ENCODE peak calls at places on chromosomes 6 and 20, in eight cellular contexts. K is stomach, M is GM10248, G is WTC11, W is astrocyte of the cerebellum, V is bronchial epithelial cell, I is keratinocyte, N is uterus. A is an unnamed sample.

GRCh38 chr6:12315292-12316081 is 25.3 kb downstream of the EDN1 start:
- DNase-seq in V (no peak), K (no peak), M (no peak), N (no peak), G (no peak), I (no peak), W (no peak), A (no peak)

GRCh38 chr20:5362771-5363170 is 46.0 kb upstream of the PROKR2 start:
- DNase-seq in N (no peak), V (no peak), I (no peak), G (no peak), K (no peak), W (no peak), M (no peak), A (no peak)

GRCh38 chr6:157225575-157225995 is 97.7 kb downstream of the TMEM242 start:
- DNase-seq in I (no peak), N (no peak), M (no peak), V (no peak), G (no peak), W (no peak), K (no peak), A (no peak)

GRCh38 chr20:43870484-43870883 is 44.2 kb upstream of the TOX2 start:
- DNase-seq in I (no peak), W (no peak), K (no peak), V (no peak), M (no peak), N (no peak), G (no peak), A (no peak)

GRCh38 chr6:31358302-31358701 is 1.3 kb upstream of the HLA-B start:
- DNase-seq in K (no peak), N (no peak), I (no peak), M (no peak), W (no peak), V (no peak), G (no peak), A (no peak)

GRCh38 chr6:112037783-112038216 is 16.1 kb upstream of the CCN6 start:
- DNase-seq in M (no peak), G (no peak), V (peak), K (peak), I (no peak), W (peak), N (peak), A (no peak)

GRCh38 chr6:31821301-31822037 is 6.1 kb upstream of the HSPA1B start:
- DNase-seq in I (no peak), G (peak), N (peak), M (peak), W (no peak), V (no peak), K (peak), A (peak)

GRCh38 chr6:24504642-24505586 is 10.1 kb downstream of the ALDH5A1 start:
- DNase-seq in I (no peak), W (no peak), K (no peak), G (no peak), V (peak), M (no peak), N (no peak), A (no peak)

GRCh38 chr6:75204959-75205775 is 686 bp downstream of the COL12A1 start:
- DNase-seq in M (peak), K (no peak), N (peak), W (no peak), G (peak), V (peak), I (no peak), A (peak)

GRCh38 chr6:62640749-62641148 is 354.7 kb upstream of the KHDRBS2 start:
- DNase-seq in V (no peak), K (no peak), N (no peak), I (no peak), M (no peak), G (no peak), W (no peak), A (no peak)
- TF ChIP-seq CTCF in V (no peak), K (no peak), N (no peak), I (no peak), M (no peak), G (no peak), W (no peak), A (no peak)

GRCh38 chr6:19873031-19873430 is 35.9 kb downstream of the ID4 start:
- DNase-seq in N (no peak), M (no peak), G (peak), V (no peak), K (no peak), W (no peak), I (no peak), A (peak)

GRCh38 chr6:19866900-19867627 is 29.9 kb downstream of the ID4 start:
- DNase-seq in W (peak), K (no peak), N (no peak), G (no peak), V (peak), M (no peak), I (peak), A (no peak)

GRCh38 chr6:19870322-19870721 is 33.2 kb downstream of the ID4 start:
- DNase-seq in W (no peak), G (no peak), M (no peak), K (no peak), N (no peak), V (no peak), I (no peak), A (no peak)

GRCh38 chr6:19866199-19866872 is 29.2 kb downstream of the ID4 start:
- DNase-seq in K (no peak), W (no peak), M (no peak), N (no peak), I (no peak), V (no peak), G (no peak), A (peak)

GRCh38 chr6:19869464-19869863 is 32.3 kb downstream of the ID4 start:
- DNase-seq in M (no peak), G (no peak), N (no peak), V (no peak), K (no peak), I (no peak), W (no peak), A (no peak)
- TF ChIP-seq CTCF in M (no peak), G (no peak), N (no peak), V (no peak), K (no peak), I (no peak), W (no peak), A (no peak)

GRCh38 chr6:6834356-6835342 is 246.1 kb downstream of the LY86 start:
- DNase-seq in N (no peak), W (no peak), M (no peak), I (no peak), G (no peak), K (no peak), V (peak), A (no peak)
- TF ChIP-seq CTCF in N (no peak), W (no peak), M (no peak), I (no peak), G (no peak), K (no peak), V (no peak), A (no peak)

DNA sequence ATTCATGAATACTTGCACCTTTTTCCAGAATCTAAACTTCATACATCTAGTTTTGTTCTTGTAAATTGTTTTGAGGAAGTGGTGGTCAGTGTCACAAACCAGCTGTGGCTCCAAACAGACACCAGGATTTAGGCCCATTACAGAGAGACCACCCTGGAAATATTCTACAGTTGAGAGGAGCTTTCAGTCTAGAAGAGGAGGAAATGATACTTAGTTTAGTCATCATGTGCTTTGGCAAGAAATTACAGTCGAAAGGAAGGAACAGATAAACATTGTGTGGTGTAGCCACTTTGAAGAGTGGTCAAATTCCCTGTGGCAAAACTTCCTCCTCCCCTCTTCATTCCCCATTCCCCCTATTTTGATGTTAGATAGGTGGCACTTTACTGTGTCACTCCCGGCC is 15.7 kb downstream of the DCBLD1 start:
- DNase-seq in N (no peak), M (no peak), W (no peak), I (no peak), K (no peak), V (peak), G (no peak), A (no peak)
- TF ChIP-seq CTCF in N (no peak), M (no peak), W (no peak), I (no peak), K (no peak), V (no peak), G (no peak), A (no peak)